ENCODE peak calls at places on chromosomes 16 and 17, in eight cellular contexts. Q is fibroblast of the aortic adventitia, O is foreskin fibroblast, K is BJ, T is fibroblast of villous mesenchyme, N is sigmoid colon, G is GM12865, W is AG04450. Y is an unnamed sample.

GRCh38 chr17:5468075-5468473 is 708 bp downstream of the DHX33 start:
- DNase-seq in Q (no peak), W (no peak), T (no peak), K (no peak), G (no peak), N (no peak), O (peak), Y (no peak)

GRCh38 chr17:33509331-33509730 is 216.2 kb upstream of the ASIC2 start:
- DNase-seq in T (no peak), Q (no peak), K (no peak), G (no peak), W (no peak), O (no peak), N (no peak), Y (peak)

GRCh38 chr17:51362818-51363598 is 102.7 kb downstream of the UTP18 start:
- DNase-seq in G (no peak), K (no peak), W (no peak), N (no peak), O (no peak), Q (no peak), T (no peak), Y (peak)

GRCh38 chr16:81639931-81640680 is 139.0 kb upstream of the PLCG2 start:
- DNase-seq in T (no peak), K (no peak), Q (no peak), N (no peak), W (no peak), O (no peak), G (no peak), Y (no peak)

GRCh38 chr17:29728490-29728889 is 105.8 kb upstream of the CORO6 start:
- DNase-seq in T (no peak), W (no peak), O (no peak), Q (no peak), G (no peak), K (no peak), N (no peak), Y (no peak)

GRCh38 chr17:76276069-76276431 is 10.9 kb downstream of the UBALD2 start:
- DNase-seq in N (no peak), O (peak), G (peak), Q (no peak), T (no peak), K (no peak), W (no peak), Y (no peak)

GRCh38 chr17:30344283-30345088 is 10.6 kb upstream of the TMIGD1 start:
- DNase-seq in W (no peak), N (no peak), T (peak), G (no peak), O (peak), K (no peak), Q (peak), Y (peak)

GRCh38 chr17:37485938-37486570 is 3.6 kb upstream of the DUSP14 start:
- DNase-seq in K (no peak), Q (no peak), O (no peak), W (no peak), G (no peak), T (peak), N (no peak), Y (no peak)

GRCh38 chr17:19238167-19238505 is 970 bp downstream of the EPN2 start:
- DNase-seq in N (peak), G (no peak), T (no peak), O (peak), W (no peak), Q (peak), K (no peak), Y (no peak)

GRCh38 chr16:78748471-78748929 is 649.0 kb downstream of the WWOX start:
- DNase-seq in T (peak), Q (no peak), W (no peak), N (no peak), O (no peak), K (no peak), G (no peak), Y (no peak)

GRCh38 chr16:70650216-70650615 is 3.9 kb downstream of the IL34 start:
- DNase-seq in W (no peak), T (no peak), O (no peak), Q (no peak), N (no peak), K (no peak), G (no peak), Y (no peak)
- H3K4me3 ChIP-seq in W (no peak), T (no peak), O (no peak), Q (no peak), N (no peak), K (no peak), G (no peak), Y (no peak)

DNA sequence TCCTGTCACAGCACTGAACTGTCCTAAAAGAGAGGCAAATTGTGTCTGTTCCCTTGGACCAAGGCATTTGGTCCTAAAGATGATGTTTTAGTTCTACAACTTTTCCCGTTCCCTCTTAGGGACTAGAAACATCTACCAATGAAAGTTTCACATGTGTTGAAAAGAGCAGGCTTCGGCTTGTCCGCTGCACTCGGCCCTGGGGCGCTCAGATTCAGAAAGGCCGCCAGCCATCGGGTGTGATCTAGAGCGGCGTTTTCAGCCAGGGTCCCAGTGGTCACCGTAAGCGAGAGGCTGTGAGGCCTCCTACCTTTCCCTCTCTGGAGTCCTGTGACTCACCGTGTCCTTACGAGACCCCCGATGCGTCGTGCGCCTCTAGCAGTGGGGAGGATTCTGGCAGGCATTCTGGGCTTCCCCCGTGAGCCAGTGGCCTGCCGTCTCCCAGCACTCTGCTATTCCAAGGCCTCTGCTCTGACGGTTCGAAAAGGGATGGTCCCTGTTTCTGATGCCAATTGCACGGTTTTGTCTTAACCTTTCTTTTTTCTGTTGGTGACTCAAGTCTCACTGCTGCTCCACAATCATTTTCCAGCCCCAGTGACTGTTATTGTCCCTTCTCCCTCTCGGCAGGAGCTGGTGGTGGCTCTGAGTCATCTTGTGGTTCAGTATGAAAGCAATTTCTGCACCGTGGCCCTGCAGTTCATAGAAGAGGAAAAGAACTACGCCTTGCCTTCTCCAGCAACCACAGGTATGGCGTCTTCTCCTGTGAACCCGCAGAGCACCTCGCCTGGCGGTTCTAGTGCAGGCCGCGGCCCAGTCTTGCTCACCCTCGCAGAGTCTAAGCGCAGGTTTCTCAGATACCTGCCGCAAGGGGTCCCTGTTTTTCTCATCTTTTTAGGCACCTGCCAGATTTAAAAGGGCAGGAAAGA is 100.3 kb upstream of the CHMP6 start:
- DNase-seq in O (peak), W (peak), N (peak), G (peak), T (peak), Q (peak), K (peak), Y (peak)
- TF ChIP-seq CTCF in O (no peak), W (no peak), N (no peak), G (peak), T (peak), Q (no peak), K (peak), Y (no peak)

GRCh38 chr16:57384248-57385070 is 12.2 kb downstream of the CX3CL1 start:
- DNase-seq in T (no peak), G (no peak), O (no peak), N (no peak), K (no peak), W (no peak), Q (no peak), Y (no peak)

GRCh38 chr16:57385083-57385482 is 12.8 kb downstream of the CX3CL1 start:
- DNase-seq in G (no peak), N (no peak), W (no peak), Q (no peak), O (no peak), K (no peak), T (no peak), Y (no peak)

GRCh38 chr16:57381791-57382534 is 9.7 kb downstream of the CX3CL1 start:
- DNase-seq in K (no peak), W (no peak), Q (no peak), T (no peak), G (no peak), O (no peak), N (no peak), Y (no peak)

GRCh38 chr16:57382535-57383275 is 10.4 kb downstream of the CX3CL1 start:
- DNase-seq in N (no peak), Q (no peak), W (no peak), G (no peak), T (no peak), K (no peak), O (no peak), Y (no peak)

DNA sequence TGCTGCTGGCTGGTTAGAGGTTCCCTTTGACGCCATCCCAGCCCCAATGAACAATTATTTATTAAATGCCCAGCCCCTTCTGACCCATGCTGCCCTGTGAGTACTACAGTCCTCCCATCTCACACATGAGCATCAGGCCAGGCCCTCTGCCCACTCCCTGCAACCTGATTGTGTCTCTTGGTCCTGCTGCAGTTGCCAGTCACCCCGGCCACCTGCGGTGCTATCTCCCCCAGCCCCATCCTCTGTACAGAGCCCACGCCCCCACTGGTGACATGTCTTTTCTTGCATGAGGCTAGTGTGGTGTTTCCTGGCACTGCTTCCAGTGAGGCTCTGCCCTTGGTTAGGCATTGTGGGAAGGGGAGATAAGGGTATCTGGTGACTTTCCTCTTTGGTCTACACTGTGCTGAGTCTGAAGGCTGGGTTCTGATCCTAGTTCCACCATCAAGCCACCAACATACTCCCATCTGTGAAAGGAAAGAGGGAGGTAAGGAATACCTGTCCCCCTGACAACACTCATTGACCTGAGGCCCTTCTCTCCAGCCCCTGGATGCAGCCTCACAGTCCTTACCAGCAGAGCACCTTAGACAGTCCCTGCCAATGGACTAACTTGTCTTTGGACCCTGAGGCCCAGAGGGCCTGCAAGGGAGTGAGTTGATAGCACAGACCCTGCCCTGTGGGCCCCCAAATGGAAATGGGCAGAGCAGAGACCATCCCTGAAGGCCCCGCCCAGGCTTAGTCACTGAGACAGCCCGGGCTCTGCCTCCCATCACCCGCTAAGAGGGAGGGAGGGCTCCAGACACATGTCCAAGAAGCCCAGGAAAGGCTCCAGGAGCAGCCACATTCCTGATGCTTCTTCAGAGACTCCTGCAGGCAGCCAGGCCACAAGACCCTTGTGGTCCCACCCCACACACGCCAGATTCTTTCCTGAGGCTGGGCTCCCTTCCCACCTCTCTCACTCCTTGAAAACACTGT is 11.3 kb downstream of the CX3CL1 start:
- DNase-seq in K (no peak), Q (peak), G (no peak), O (peak), W (no peak), T (peak), N (no peak), Y (peak)
- H3K4me3 ChIP-seq in K (no peak), Q (no peak), G (no peak), O (no peak), W (no peak), T (no peak), N (no peak), Y (no peak)

DNA sequence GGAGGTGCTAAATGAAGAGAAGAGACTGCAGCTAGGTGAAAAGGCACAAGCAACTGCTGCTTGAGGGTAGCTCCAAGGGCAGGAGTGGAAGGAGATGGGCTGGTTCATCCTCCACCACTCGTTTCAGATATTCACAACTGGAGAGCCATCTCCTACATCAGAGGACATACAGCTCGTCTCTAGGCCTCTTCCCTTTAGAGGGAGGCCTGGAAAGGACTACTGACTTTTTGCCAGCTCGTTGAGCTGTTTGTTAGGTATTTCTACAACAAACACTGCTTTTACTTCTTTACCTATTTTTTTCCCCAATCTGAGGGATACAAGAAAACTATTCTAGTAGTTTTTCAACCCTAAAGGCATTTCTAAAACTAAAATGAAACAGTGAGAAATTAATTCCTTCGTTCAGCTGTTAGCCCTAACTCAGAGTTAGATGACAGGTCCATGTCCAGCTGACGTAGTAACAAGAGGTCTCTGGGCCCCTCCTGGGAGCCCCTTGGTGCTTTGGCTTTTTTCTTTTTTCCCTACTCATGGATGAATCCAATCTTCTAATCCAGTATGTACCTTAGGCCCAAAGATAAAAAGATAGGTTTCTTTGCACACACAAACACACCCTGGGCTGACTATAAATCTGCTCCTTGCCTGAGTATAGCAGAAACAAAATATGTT is 47.8 kb upstream of the TBX2 start:
- DNase-seq in W (no peak), Q (no peak), O (peak), K (no peak), T (no peak), G (no peak), N (no peak), Y (no peak)
- TF ChIP-seq CTCF in W (no peak), Q (no peak), O (no peak), K (no peak), T (no peak), G (no peak), N (no peak), Y (no peak)